ENCODE peak calls at places on chromosome 2, in nine cellular contexts. O, F, Y, P, I, C, H, S and N are unnamed samples.

GRCh38 chr2:97695744-97696143 is 17.6 kb upstream of the ZAP70 start:
- DNase-seq in O (no peak), F (no peak), Y (no peak), P (no peak), I (no peak), C (no peak), H (no peak), S (no peak), N (no peak)

GRCh38 chr2:173669888-173670287 is 295.3 kb downstream of the SP3 start:
- DNase-seq in O (no peak), F (no peak), Y (no peak), P (no peak), I (no peak), C (no peak), H (no peak), S (no peak), N (no peak)

GRCh38 chr2:46315103-46315890 is 18.1 kb downstream of the EPAS1 start:
- DNase-seq in O (no peak), F (peak), Y (peak), P (no peak), I (peak), C (no peak), H (no peak), S (no peak), N (no peak)

GRCh38 chr2:25473758-25474335 is 132.1 kb upstream of the DNMT3A start:
- DNase-seq in O (no peak), F (peak), Y (no peak), P (no peak), I (peak), C (peak), H (no peak), S (no peak), N (peak)

GRCh38 chr2:175769200-175769599 is 232.9 kb downstream of the LNPK start:
- DNase-seq in O (no peak), F (no peak), Y (no peak), P (no peak), I (no peak), C (no peak), H (no peak), S (no peak), N (no peak)

GRCh38 chr2:46144133-46144800 is 152.9 kb upstream of the EPAS1 start:
- DNase-seq in O (no peak), F (no peak), Y (no peak), P (no peak), I (no peak), C (no peak), H (no peak), S (no peak), N (no peak)

GRCh38 chr2:183606022-183606717 is 481.9 kb downstream of the NUP35 start:
- DNase-seq in O (no peak), F (no peak), Y (no peak), P (no peak), I (no peak), C (no peak), H (no peak), S (no peak), N (no peak)

GRCh38 chr2:158529379-158530110 is 72.8 kb downstream of the PKP4 start:
- DNase-seq in O (no peak), F (no peak), Y (no peak), P (no peak), I (peak), C (no peak), H (no peak), S (no peak), N (no peak)

GRCh38 chr2:133421516-133422324 is 146.5 kb downstream of the NCKAP5 start:
- DNase-seq in O (no peak), F (peak), Y (peak), P (peak), I (peak), C (peak), H (peak), S (no peak), N (no peak)

GRCh38 chr2:86673976-86674670 is 46.0 kb upstream of the RMND5A start:
- DNase-seq in O (no peak), F (no peak), Y (no peak), P (no peak), I (peak), C (no peak), H (no peak), S (no peak), N (no peak)

GRCh38 chr2:10909050-10909995 is 2.4 kb upstream of the KCNF1 start:
- DNase-seq in O (no peak), F (peak), Y (no peak), P (peak), I (peak), C (no peak), H (peak), S (no peak), N (peak)

GRCh38 chr2:101546376-101547058 is 71.6 kb upstream of the RFX8 start:
- DNase-seq in O (no peak), F (no peak), Y (no peak), P (no peak), I (peak), C (no peak), H (no peak), S (no peak), N (no peak)

GRCh38 chr2:54813584-54813983 is 90.1 kb downstream of the EML6 start:
- DNase-seq in O (no peak), F (no peak), Y (no peak), P (no peak), I (no peak), C (no peak), H (no peak), S (no peak), N (no peak)

GRCh38 chr2:218230882-218231281 is 13.9 kb downstream of the ARPC2 start:
- DNase-seq in O (no peak), F (no peak), Y (peak), P (no peak), I (peak), C (no peak), H (no peak), S (no peak), N (peak)

GRCh38 chr2:80545420-80546192 is 241.1 kb upstream of the LRRTM1 start:
- DNase-seq in O (no peak), F (no peak), Y (no peak), P (no peak), I (no peak), C (no peak), H (no peak), S (no peak), N (no peak)

GRCh38 chr2:20074901-20075300 is 23.5 kb upstream of the LAPTM4A start:
- DNase-seq in O (no peak), F (no peak), Y (no peak), P (no peak), I (no peak), C (no peak), H (no peak), S (no peak), N (no peak)

GRCh38 chr2:166376873-166377272 is 1.1 kb upstream of the SCN9A start:
- DNase-seq in O (no peak), F (no peak), Y (no peak), P (no peak), I (no peak), C (no peak), H (peak), S (no peak), N (no peak)

GRCh38 chr2:197810023-197810422 is 5.6 kb downstream of the PLCL1 start:
- DNase-seq in O (no peak), F (no peak), Y (no peak), P (no peak), I (no peak), C (no peak), H (no peak), S (no peak), N (no peak)

GRCh38 chr2:183859129-183859528 is 734.9 kb downstream of the NUP35 start:
- DNase-seq in O (no peak), F (no peak), Y (no peak), P (no peak), I (no peak), C (no peak), H (no peak), S (no peak), N (no peak)

GRCh38 chr2:174753038-174753633 is 11.1 kb downstream of the CHRNA1 start:
- DNase-seq in O (no peak), F (no peak), Y (no peak), P (no peak), I (no peak), C (no peak), H (no peak), S (peak), N (no peak)